ENCODE peak calls at places on chromosomes 6 and 20, in four cellular contexts. N, I, K and M are unnamed samples.

GRCh38 chr6:105363100-105363754 is 39.7 kb downstream of the PREP start:
- DNase-seq in I (no peak), N (no peak), K (no peak), M (no peak)

GRCh38 chr6:167045828-167046580 is 46.8 kb downstream of the CEP43 start:
- DNase-seq in N (no peak), I (no peak), K (no peak), M (no peak)

GRCh38 chr6:82484001-82484400 is 120.4 kb downstream of the TPBG start:
- DNase-seq in I (no peak), N (no peak), K (no peak), M (no peak)

GRCh38 chr6:149906405-149906804 is 8.5 kb upstream of the RAET1E start:
- DNase-seq in I (no peak), K (no peak), N (no peak), M (no peak)

GRCh38 chr6:169035381-169036280 is 218.0 kb downstream of the THBS2 start:
- DNase-seq in K (no peak), N (no peak), I (no peak), M (no peak)

GRCh38 chr20:25725639-25726038 is 29.0 kb upstream of the ZNF337 start:
- DNase-seq in N (no peak), I (no peak), K (no peak), M (no peak)

GRCh38 chr20:61978491-61978890 is 87.2 kb downstream of the TAF4 start:
- DNase-seq in K (no peak), N (no peak), I (no peak), M (no peak)

GRCh38 chr20:8421981-8422380 is 289.9 kb downstream of the PLCB1 start:
- DNase-seq in N (no peak), I (no peak), K (no peak), M (no peak)

GRCh38 chr6:85354761-85355618 is 94.9 kb upstream of the NT5E start:
- DNase-seq in K (peak), I (peak), N (peak), M (no peak)

GRCh38 chr20:34511891-34512265 is 4.3 kb upstream of the DYNLRB1 start:
- DNase-seq in K (no peak), N (no peak), I (no peak), M (no peak)
- TF ChIP-seq POLR2AphosphoS5 in K (no peak), N (no peak), I (no peak), M (no peak)

GRCh38 chr6:158415666-158416065 is 103.4 kb downstream of the TULP4 start:
- DNase-seq in K (no peak), I (no peak), N (no peak), M (no peak)

GRCh38 chr6:158418501-158418900 is 106.2 kb downstream of the TULP4 start:
- DNase-seq in I (no peak), N (no peak), K (no peak), M (no peak)

GRCh38 chr6:158416841-158417759 is 104.8 kb downstream of the TULP4 start:
- DNase-seq in I (no peak), K (no peak), N (no peak), M (no peak)

GRCh38 chr6:158419339-158419909 is 107.2 kb downstream of the TULP4 start:
- DNase-seq in I (no peak), K (no peak), N (no peak), M (no peak)

GRCh38 chr6:158417760-158418098 is 105.5 kb downstream of the TULP4 start:
- DNase-seq in I (no peak), K (no peak), N (no peak), M (no peak)
- H3K27ac ChIP-seq in I (no peak), K (no peak), N (no peak), M (no peak)

GRCh38 chr20:50911716-50912115 is 19.5 kb downstream of the ADNP start:
- DNase-seq in N (no peak), K (no peak), I (no peak), M (no peak)
- H3K4me3 ChIP-seq in N (no peak), K (no peak), I (no peak), M (no peak)

DNA sequence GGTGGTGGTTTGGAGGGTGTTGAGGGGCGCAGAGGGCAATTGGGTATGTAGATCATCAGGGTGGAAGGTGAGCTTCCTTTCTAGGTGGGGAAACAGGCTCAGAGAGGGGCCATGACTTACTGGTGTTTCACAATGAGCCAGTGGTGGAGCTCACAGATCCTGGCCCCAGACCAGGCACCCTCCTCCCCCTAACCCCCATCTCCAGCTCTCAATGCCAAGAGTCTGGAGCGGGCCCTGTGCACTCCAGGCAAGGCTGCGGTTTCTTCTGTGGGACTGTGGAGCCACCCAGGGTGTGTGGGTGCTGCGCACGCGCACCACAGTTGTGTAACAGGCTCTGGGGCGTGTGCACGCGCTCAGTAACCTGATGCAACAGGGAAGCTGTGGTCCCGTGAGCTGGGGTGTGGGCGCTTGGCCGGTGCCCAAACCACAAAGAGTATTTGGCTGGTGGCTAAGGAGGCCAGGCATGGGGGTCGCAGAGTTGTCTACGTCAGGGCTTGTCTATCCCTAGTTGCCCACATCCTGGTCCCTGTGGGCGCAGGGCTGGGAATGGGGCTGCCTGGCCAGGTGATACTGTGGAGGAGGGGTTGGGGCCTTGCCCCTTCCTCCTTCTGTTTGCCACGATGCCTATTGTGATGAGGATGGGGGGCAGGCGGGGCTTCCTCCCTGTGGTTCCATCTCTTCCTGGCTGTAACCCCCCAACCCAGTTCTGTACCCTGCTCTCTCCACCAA is 37.5 kb upstream of the MRPS18A start:
- DNase-seq in I (no peak), K (peak), N (peak), M (no peak)
- TF ChIP-seq POLR2AphosphoS5 in I (no peak), K (peak), N (peak), M (peak)

GRCh38 chr20:10745790-10746189 is 72.0 kb upstream of the JAG1 start:
- DNase-seq in I (no peak), K (no peak), N (no peak), M (no peak)
- H3K27ac ChIP-seq in I (no peak), K (peak), N (no peak), M (peak)